ENCODE peak calls at places on chromosomes 16 and 17, in four cellular contexts. U, O, X and N are unnamed samples.

GRCh38 chr17:1413281-1413791 is 13.3 kb upstream of the YWHAE start:
- DNase-seq in U (peak; percentile 77), O (no peak), X (peak; percentile 76), N (peak; percentile 89)

GRCh38 chr17:64051153-64051552 is 30.7 kb upstream of the ICAM2 start:
- DNase-seq in U (no peak), O (no peak), X (no peak), N (no peak)

GRCh38 chr17:38571833-38572274 is 33.9 kb downstream of the SRCIN1 start:
- DNase-seq in U (no peak), O (no peak), X (no peak), N (no peak)

GRCh38 chr16:77066896-77067496 is 124.0 kb upstream of the MON1B start:
- DNase-seq in U (no peak), O (no peak), X (no peak), N (no peak)

GRCh38 chr16:71626018-71626857 is at the start of gene MARVELD3:
- DNase-seq in U (peak; percentile 71), O (no peak), X (no peak), N (peak; percentile 93)

GRCh38 chr16:68005786-68006286 is 6.6 kb upstream of the DPEP2 start:
- DNase-seq in U (peak; percentile 69), O (peak; percentile 78), X (peak; percentile 55), N (peak; percentile 31)

GRCh38 chr17:72726936-72727335 is 365.6 kb downstream of the SLC39A11 start:
- DNase-seq in U (peak; percentile 51), O (peak; percentile 54), X (no peak), N (no peak)

GRCh38 chr16:3577302-3577752 is at the start of gene NLRC3:
- DNase-seq in U (no peak), O (peak; percentile 69), X (no peak), N (no peak)

GRCh38 chr17:55492951-55493350 is 18.3 kb downstream of the SMIM36 start:
- DNase-seq in U (no peak), O (no peak), X (no peak), N (no peak)

GRCh38 chr16:27211026-27211425 is 7.7 kb downstream of the KDM8 start:
- DNase-seq in U (no peak), O (no peak), X (no peak), N (no peak)
- H3K4me1 ChIP-seq in U (no peaks in the 10 kb centered on the region), O (peaks cover 26% of the 10 kb centered on the region), X (no peaks in the 10 kb centered on the region), N (peaks cover 3% of the 10 kb centered on the region)

GRCh38 chr16:704552-705380 is 835 bp downstream of the FBXL16 start:
- DNase-seq in U (no peak), O (no peak), X (no peak), N (no peak)

GRCh38 chr16:705748-706188 is at the start of gene FBXL16:
- DNase-seq in U (no peak), O (no peak), X (no peak), N (no peak)

GRCh38 chr16:702341-702740 is 3.3 kb downstream of the FBXL16 start:
- DNase-seq in U (no peak), O (no peak), X (no peak), N (no peak)

GRCh38 chr16:703406-703805 is 2.2 kb downstream of the FBXL16 start:
- DNase-seq in U (no peak), O (no peak), X (no peak), N (no peak)

GRCh38 chr16:704047-704446 is 1.6 kb downstream of the FBXL16 start:
- DNase-seq in U (no peak), O (no peak), X (no peak), N (no peak)
- H3K27me3 ChIP-seq in U (peaks cover 29% of the 10 kb centered on the region), O (no peaks in the 10 kb centered on the region), X (no peaks in the 10 kb centered on the region), N (peaks cover 63% of the 10 kb centered on the region)

DNA sequence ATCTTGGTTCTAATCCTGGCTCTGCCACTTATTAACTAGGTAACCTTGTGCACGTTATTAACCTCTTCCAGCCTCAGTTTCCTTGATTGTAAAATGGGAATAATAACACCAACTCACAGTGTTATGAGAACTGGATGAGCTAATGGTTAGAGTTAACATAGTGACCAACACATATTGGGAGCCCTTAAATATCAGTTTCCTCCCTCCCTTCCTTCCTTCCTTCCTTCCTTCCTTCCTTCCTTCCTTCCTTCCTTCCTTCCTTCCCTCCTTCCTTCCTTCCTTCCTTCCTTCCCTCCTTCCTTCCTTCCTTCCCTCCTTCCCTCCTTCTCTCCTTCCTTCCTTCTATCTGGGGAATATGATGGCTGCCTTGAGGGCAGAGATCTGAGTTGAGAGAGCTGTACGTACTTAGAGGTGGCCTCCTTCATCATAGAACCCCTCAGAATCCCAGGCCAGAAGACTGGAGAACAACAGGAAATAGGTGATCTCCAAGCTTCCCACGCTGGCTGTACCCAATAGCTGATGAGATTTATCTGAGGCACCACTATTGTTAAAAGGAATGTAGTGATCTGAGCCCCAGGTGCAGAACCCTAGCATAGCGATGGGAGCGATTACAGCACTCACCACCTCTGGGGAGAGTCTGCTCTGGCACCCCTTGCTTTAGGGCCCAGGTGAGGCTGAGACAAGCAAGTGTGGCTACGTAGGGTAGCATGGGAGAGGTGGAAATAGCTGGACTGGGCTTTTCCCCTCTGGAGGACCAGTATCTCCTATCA is 26.2 kb downstream of the CCR7 start:
- DNase-seq in U (no peak), O (no peak), X (no peak), N (no peak)
- H3K4me1 ChIP-seq in U (peaks cover 70% of the 10 kb centered on the region), O (peaks cover 40% of the 10 kb centered on the region), X (peaks cover 76% of the 10 kb centered on the region), N (peaks cover 39% of the 10 kb centered on the region)

DNA sequence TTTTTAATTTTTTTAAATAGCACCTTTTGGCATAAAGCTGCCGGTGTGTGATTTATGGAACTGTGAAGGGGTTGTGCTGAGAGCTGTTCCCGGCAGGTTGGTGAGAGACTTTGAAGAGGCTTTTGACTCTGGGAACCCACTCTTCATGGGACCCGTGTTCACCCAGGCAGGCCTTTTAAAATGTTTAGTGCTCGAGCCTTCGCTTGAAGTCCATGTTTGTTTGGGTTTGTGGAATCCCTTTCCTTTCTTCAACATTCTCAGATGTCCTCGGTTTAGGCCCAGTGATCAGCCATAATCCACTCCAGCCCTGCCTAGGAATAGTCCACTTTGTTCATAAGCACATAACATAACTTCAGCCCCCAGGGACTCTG is 145.4 kb upstream of the IRX3 start:
- DNase-seq in U (no peak), O (no peak), X (no peak), N (no peak)
- H3K27me3 ChIP-seq in U (peaks cover 2% of the 10 kb centered on the region), O (no peaks in the 10 kb centered on the region), X (no peaks in the 10 kb centered on the region), N (peaks cover 19% of the 10 kb centered on the region)

GRCh38 chr17:67602974-67603373 is 114.8 kb upstream of the NOL11 start:
- DNase-seq in U (peak; percentile 20), O (no peak), X (no peak), N (peak; percentile 53)

GRCh38 chr17:67600408-67600807 is 117.3 kb upstream of the NOL11 start:
- DNase-seq in U (no peak), O (no peak), X (no peak), N (no peak)

GRCh38 chr17:67605259-67605912 is 112.3 kb upstream of the NOL11 start:
- DNase-seq in U (no peak), O (no peak), X (peak; percentile 36), N (peak; percentile 75)

GRCh38 chr17:67601897-67602296 is 115.8 kb upstream of the NOL11 start:
- DNase-seq in U (no peak), O (no peak), X (no peak), N (no peak)

DNA sequence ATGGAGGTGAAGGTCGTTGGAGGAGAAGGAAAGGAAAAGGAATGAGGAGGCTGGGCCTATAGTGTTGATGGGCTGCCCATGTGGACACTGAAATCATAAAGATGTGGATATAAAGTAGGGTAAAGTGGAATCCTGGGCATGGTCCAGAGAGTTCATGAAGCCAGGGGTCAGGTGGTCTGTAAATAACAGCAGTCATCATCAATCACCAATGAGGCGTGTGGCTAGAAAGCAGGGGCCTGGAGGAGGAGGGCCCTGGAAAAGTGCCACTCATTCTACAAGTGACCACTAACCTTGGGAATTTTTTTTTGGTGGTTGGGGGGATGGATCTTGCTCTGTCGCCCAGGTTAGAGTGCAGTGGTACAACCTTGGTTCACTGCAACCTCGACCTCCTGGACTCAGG is 115.3 kb upstream of the NOL11 start:
- DNase-seq in U (no peak), O (no peak), X (no peak), N (no peak)
- H3K4me1 ChIP-seq in U (no peaks in the 10 kb centered on the region), O (peaks cover 8% of the 10 kb centered on the region), X (peaks cover 10% of the 10 kb centered on the region), N (peaks cover 33% of the 10 kb centered on the region)

GRCh38 chr17:40453881-40454630 is 10.8 kb downstream of the IGFBP4 start:
- DNase-seq in U (no peak), O (no peak), X (no peak), N (no peak)
- H3K27me3 ChIP-seq in U (no peaks in the 10 kb centered on the region), O (no peaks in the 10 kb centered on the region), X (no peaks in the 10 kb centered on the region), N (no peaks in the 10 kb centered on the region)

GRCh38 chr17:73786286-73786743 is 142.1 kb upstream of the SDK2 start:
- DNase-seq in U (no peak), O (no peak), X (no peak), N (peak; percentile 63)
- H3K4me1 ChIP-seq in U (no peaks in the 10 kb centered on the region), O (peaks cover 12% of the 10 kb centered on the region), X (no peaks in the 10 kb centered on the region), N (no peaks in the 10 kb centered on the region)

DNA sequence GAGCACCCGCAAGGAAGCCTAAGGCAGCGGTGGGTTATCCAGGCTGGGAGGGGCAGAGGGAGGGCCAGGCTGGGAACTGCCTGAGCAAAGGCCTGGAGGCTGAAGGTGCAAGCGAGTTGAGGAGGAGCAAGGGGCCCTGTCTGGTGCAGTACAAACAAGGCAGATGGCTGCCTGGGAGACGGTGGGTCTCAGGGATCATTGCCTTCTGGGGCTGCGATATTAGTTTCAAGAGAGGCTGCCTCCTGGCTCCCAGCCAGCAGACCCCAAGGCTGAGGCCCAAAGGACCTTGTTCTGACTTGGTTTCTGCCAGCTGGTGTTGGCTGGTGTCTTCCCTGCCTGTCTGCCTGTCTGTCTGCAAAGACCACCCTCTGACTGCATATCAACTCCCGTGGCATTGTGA is 154.0 kb downstream of the IRF8 start:
- DNase-seq in U (no peak), O (no peak), X (no peak), N (no peak)
- H3K27me3 ChIP-seq in U (no peaks in the 10 kb centered on the region), O (no peaks in the 10 kb centered on the region), X (no peaks in the 10 kb centered on the region), N (peaks cover 16% of the 10 kb centered on the region)